ENCODE peak calls at places on chromosomes 2 and 18, in four cellular contexts. One of them, this sample, is unnamed.

GRCh38 chr2:62672601-62673000 is 32.9 kb upstream of the EHBP1 start:
- DNase-seq in T-helper 2 cell: no peak
- DNase-seq in psoas muscle: no peak
- DNase-seq in T-helper 17 cell: no peak
- DNase-seq in this sample: no peak

GRCh38 chr2:17976871-17977746 is 98.6 kb downstream of the KCNS3 start:
- DNase-seq in T-helper 17 cell: no peak
- DNase-seq in T-helper 2 cell: no peak
- DNase-seq in psoas muscle: peak
- DNase-seq in this sample: no peak

GRCh38 chr2:119378566-119378965 is 11.8 kb downstream of the DBI start:
- DNase-seq in psoas muscle: no peak
- DNase-seq in T-helper 17 cell: no peak
- DNase-seq in T-helper 2 cell: no peak
- DNase-seq in this sample: no peak

GRCh38 chr2:137262600-137262999 is 497.3 kb downstream of the THSD7B start:
- DNase-seq in T-helper 2 cell: no peak
- DNase-seq in psoas muscle: no peak
- DNase-seq in T-helper 17 cell: no peak
- DNase-seq in this sample: no peak

GRCh38 chr2:76965772-76966171 is 556.4 kb downstream of the LRRTM4 start:
- DNase-seq in T-helper 17 cell: no peak
- DNase-seq in psoas muscle: no peak
- DNase-seq in T-helper 2 cell: no peak
- DNase-seq in this sample: no peak

GRCh38 chr2:12931211-12931844 is 214.6 kb downstream of the TRIB2 start:
- DNase-seq in T-helper 17 cell: no peak
- DNase-seq in T-helper 2 cell: no peak
- DNase-seq in psoas muscle: no peak
- DNase-seq in this sample: no peak

GRCh38 chr18:45090526-45091140 is 409.9 kb downstream of the SETBP1 start:
- DNase-seq in T-helper 2 cell: no peak
- DNase-seq in psoas muscle: no peak
- DNase-seq in T-helper 17 cell: no peak
- DNase-seq in this sample: no peak

GRCh38 chr2:213166109-213166508 is 14.7 kb upstream of the IKZF2 start:
- DNase-seq in psoas muscle: no peak
- DNase-seq in T-helper 17 cell: no peak
- DNase-seq in T-helper 2 cell: no peak
- DNase-seq in this sample: no peak

GRCh38 chr2:28635251-28635650 is 116.4 kb upstream of the PPP1CB start:
- DNase-seq in T-helper 17 cell: no peak
- DNase-seq in psoas muscle: no peak
- DNase-seq in T-helper 2 cell: no peak
- DNase-seq in this sample: no peak

GRCh38 chr2:44192646-44193045 is 24.0 kb downstream of the PPM1B start:
- DNase-seq in T-helper 17 cell: no peak
- DNase-seq in psoas muscle: no peak
- DNase-seq in T-helper 2 cell: no peak
- DNase-seq in this sample: no peak

GRCh38 chr18:79542876-79543750 is 136.5 kb upstream of the CTDP1 start:
- DNase-seq in T-helper 17 cell: no peak
- DNase-seq in T-helper 2 cell: no peak
- DNase-seq in psoas muscle: no peak
- DNase-seq in this sample: no peak

GRCh38 chr2:16103614-16104344 is 163.4 kb downstream of the MYCN start:
- DNase-seq in psoas muscle: no peak
- DNase-seq in T-helper 17 cell: no peak
- DNase-seq in T-helper 2 cell: no peak
- DNase-seq in this sample: no peak

GRCh38 chr18:60508108-60508507 is 135.5 kb upstream of the MC4R start:
- DNase-seq in T-helper 2 cell: no peak
- DNase-seq in T-helper 17 cell: no peak
- DNase-seq in psoas muscle: no peak
- DNase-seq in this sample: no peak

GRCh38 chr2:101653469-101653868 is 44.0 kb upstream of the MAP4K4 start:
- DNase-seq in T-helper 17 cell: no peak
- DNase-seq in psoas muscle: no peak
- DNase-seq in T-helper 2 cell: no peak
- DNase-seq in this sample: no peak

GRCh38 chr2:6820903-6821584 is 44.7 kb downstream of the CMPK2 start:
- DNase-seq in psoas muscle: no peak
- DNase-seq in T-helper 17 cell: no peak
- DNase-seq in T-helper 2 cell: no peak
- DNase-seq in this sample: no peak

GRCh38 chr2:46824611-46825010 is 91.0 kb downstream of the MCFD2 start:
- DNase-seq in psoas muscle: no peak
- DNase-seq in T-helper 2 cell: no peak
- DNase-seq in T-helper 17 cell: no peak
- DNase-seq in this sample: no peak

GRCh38 chr2:111909079-111909478 is 10.7 kb downstream of the MERTK start:
- DNase-seq in T-helper 17 cell: no peak
- DNase-seq in T-helper 2 cell: no peak
- DNase-seq in psoas muscle: no peak
- DNase-seq in this sample: no peak

GRCh38 chr2:232229917-232230310 is 148.6 kb upstream of the ALPP start:
- DNase-seq in T-helper 2 cell: no peak
- DNase-seq in psoas muscle: no peak
- DNase-seq in T-helper 17 cell: no peak
- DNase-seq in this sample: no peak

GRCh38 chr2:128440087-128440665 is 121.5 kb upstream of the HS6ST1 start:
- DNase-seq in psoas muscle: no peak
- DNase-seq in T-helper 17 cell: no peak
- DNase-seq in T-helper 2 cell: no peak
- DNase-seq in this sample: no peak

GRCh38 chr2:206305523-206306245 is 31.2 kb downstream of the ZDBF2 start:
- DNase-seq in T-helper 17 cell: no peak
- DNase-seq in psoas muscle: no peak
- DNase-seq in T-helper 2 cell: no peak
- DNase-seq in this sample: no peak

GRCh38 chr2:101153077-101153707 is 2.0 kb upstream of the TBC1D8 start:
- DNase-seq in psoas muscle: no peak
- DNase-seq in T-helper 17 cell: no peak
- DNase-seq in T-helper 2 cell: no peak
- DNase-seq in this sample: no peak

GRCh38 chr2:127218843-127219715 is 1.0 kb downstream of the CYP27C1 start:
- DNase-seq in T-helper 2 cell: no peak
- DNase-seq in psoas muscle: no peak
- DNase-seq in T-helper 17 cell: no peak
- DNase-seq in this sample: no peak

GRCh38 chr2:240277073-240277806 is 136.8 kb upstream of the OTOS start:
- DNase-seq in T-helper 17 cell: no peak
- DNase-seq in psoas muscle: no peak
- DNase-seq in T-helper 2 cell: no peak
- DNase-seq in this sample: no peak

GRCh38 chr2:55168221-55169154 is 63.6 kb downstream of the CLHC1 start:
- DNase-seq in T-helper 17 cell: no peak
- DNase-seq in psoas muscle: peak
- DNase-seq in T-helper 2 cell: no peak
- DNase-seq in this sample: no peak

GRCh38 chr2:151771599-151772358 is 37.5 kb upstream of the NEB start:
- DNase-seq in T-helper 17 cell: no peak
- DNase-seq in psoas muscle: peak
- DNase-seq in T-helper 2 cell: no peak
- DNase-seq in this sample: peak

GRCh38 chr2:9095690-9096089 is 92.2 kb upstream of the MBOAT2 start:
- DNase-seq in T-helper 2 cell: no peak
- DNase-seq in T-helper 17 cell: no peak
- DNase-seq in psoas muscle: peak
- DNase-seq in this sample: no peak

GRCh38 chr18:55685638-55686037 is 97.6 kb upstream of the TCF4 start:
- DNase-seq in T-helper 17 cell: no peak
- DNase-seq in T-helper 2 cell: no peak
- DNase-seq in psoas muscle: no peak
- DNase-seq in this sample: no peak

GRCh38 chr2:29706171-29706690 is 215.2 kb downstream of the ALK start:
- DNase-seq in T-helper 17 cell: no peak
- DNase-seq in T-helper 2 cell: no peak
- DNase-seq in psoas muscle: no peak
- DNase-seq in this sample: no peak

GRCh38 chr2:232405943-232406510 is 617 bp upstream of the ALPG start:
- DNase-seq in T-helper 2 cell: no peak
- DNase-seq in psoas muscle: no peak
- DNase-seq in T-helper 17 cell: no peak
- DNase-seq in this sample: no peak

GRCh38 chr2:236208281-236208900 is 40.2 kb upstream of the GBX2 start:
- DNase-seq in T-helper 2 cell: no peak
- DNase-seq in T-helper 17 cell: no peak
- DNase-seq in psoas muscle: no peak
- DNase-seq in this sample: no peak

GRCh38 chr18:24023185-24023814 is 8.7 kb downstream of the TTC39C start:
- DNase-seq in T-helper 2 cell: no peak
- DNase-seq in T-helper 17 cell: no peak
- DNase-seq in psoas muscle: no peak
- DNase-seq in this sample: no peak

GRCh38 chr2:181138816-181139215 is 158.4 kb downstream of the UBE2E3 start:
- DNase-seq in psoas muscle: no peak
- DNase-seq in T-helper 2 cell: no peak
- DNase-seq in T-helper 17 cell: no peak
- DNase-seq in this sample: no peak

GRCh38 chr18:55777666-55778304 is 189.8 kb upstream of the TCF4 start:
- DNase-seq in T-helper 17 cell: no peak
- DNase-seq in T-helper 2 cell: no peak
- DNase-seq in psoas muscle: no peak
- DNase-seq in this sample: no peak

GRCh38 chr2:106068415-106068814 is 125.7 kb downstream of the UXS1 start:
- DNase-seq in T-helper 2 cell: no peak
- DNase-seq in psoas muscle: no peak
- DNase-seq in T-helper 17 cell: no peak
- DNase-seq in this sample: no peak

GRCh38 chr2:218883491-218884490 is 3.1 kb downstream of the WNT10A start:
- DNase-seq in T-helper 2 cell: peak
- DNase-seq in psoas muscle: no peak
- DNase-seq in T-helper 17 cell: peak
- DNase-seq in this sample: no peak

GRCh38 chr2:4591261-4591660 is 887.9 kb downstream of the DCDC2C start:
- DNase-seq in T-helper 17 cell: no peak
- DNase-seq in psoas muscle: no peak
- DNase-seq in T-helper 2 cell: no peak
- DNase-seq in this sample: no peak

GRCh38 chr2:200812122-200813022 is 662 bp downstream of the BZW1 start:
- DNase-seq in T-helper 2 cell: peak
- DNase-seq in T-helper 17 cell: peak
- DNase-seq in psoas muscle: peak
- DNase-seq in this sample: peak

GRCh38 chr2:71880846-71881610 is 266.6 kb downstream of the CYP26B1 start:
- DNase-seq in T-helper 17 cell: no peak
- DNase-seq in T-helper 2 cell: no peak
- DNase-seq in psoas muscle: peak
- DNase-seq in this sample: no peak

GRCh38 chr2:227150222-227150936 is 13.6 kb downstream of the COL4A4 start:
- DNase-seq in psoas muscle: no peak
- DNase-seq in T-helper 2 cell: no peak
- DNase-seq in T-helper 17 cell: no peak
- DNase-seq in this sample: no peak

This sample was measured in stimulated activated naive B cell treated with anti-CD40 and anti-IgM and Interleukin-4, amounts not matched to agents 10 μg/mL and 1 μg/mL and 100 μg/mL, for 72 hours.